ENCODE peak calls at places on chromosomes 16 and 17, in four cellular contexts. N is SK-N-SH, X is K562, K is HepG2. T is an unnamed sample.

GRCh38 chr16:17327671-17328335 is 143.0 kb downstream of the XYLT1 start:
- DNase-seq in N (no peak), X (no peak), K (no peak), T (no peak)

GRCh38 chr16:19808061-19808621 is 76.5 kb downstream of the GPRC5B start:
- DNase-seq in N (no peak), X (no peak), K (no peak), T (no peak)

GRCh38 chr17:45131616-45132301 is 556 bp downstream of the PLCD3 start:
- DNase-seq in N (peak; percentile 87), X (peak; percentile 66), K (no peak), T (no peak)

GRCh38 chr17:17681187-17681743 is at the start of gene RAI1:
- DNase-seq in N (peak; percentile 95), X (peak; percentile 84), K (peak; percentile 56), T (no peak)

GRCh38 chr17:14737984-14738651 is 437.2 kb downstream of the HS3ST3B1 start:
- DNase-seq in N (no peak), X (peak; percentile 9), K (peak; percentile 97), T (no peak)

GRCh38 chr16:27256861-27257260 is 11.7 kb downstream of the NSMCE1 start:
- DNase-seq in N (no peak), X (no peak), K (no peak), T (no peak)

GRCh38 chr16:86567701-86568571 is 1.3 kb downstream of the FOXC2 start:
- DNase-seq in N (no peak), X (no peak), K (no peak), T (no peak)

GRCh38 chr17:16283705-16284104 is 66.7 kb downstream of the PIGL start:
- DNase-seq in N (no peak), X (no peak), K (no peak), T (no peak)

GRCh38 chr17:17663160-17664072 is 17.8 kb upstream of the RAI1 start:
- DNase-seq in N (peak; percentile 92), X (peak; percentile 85), K (peak; percentile 82), T (peak; percentile 84)

GRCh38 chr16:726438-727290 is at the start of the genes CCDC78 and HAGHL:
- DNase-seq in N (peak; percentile 94), X (peak; percentile 88), K (no peak), T (no peak)

GRCh38 chr16:13896543-13897182 is 23.3 kb upstream of the ERCC4 start:
- DNase-seq in N (no peak), X (peak; percentile 36), K (peak; percentile 25), T (peak; percentile 36)

GRCh38 chr16:81136331-81137011 is 40.3 kb upstream of the GCSH start:
- DNase-seq in N (no peak), X (no peak), K (no peak), T (no peak)

GRCh38 chr16:81457326-81458133 is 12.9 kb downstream of the CMIP start:
- DNase-seq in N (no peak), X (peak; percentile 81), K (peak; percentile 89), T (peak; percentile 16)

GRCh38 chr16:4675864-4676786 is 17.2 kb upstream of the NUDT16L1 start:
- DNase-seq in N (no peak), X (peak; percentile 34), K (peak; percentile 35), T (no peak)

GRCh38 chr17:6494239-6494941 is 50.1 kb downstream of the PIMREG start:
- DNase-seq in N (no peak), X (no peak), K (no peak), T (no peak)

GRCh38 chr17:47286198-47286914 is 32.7 kb downstream of the ITGB3 start:
- DNase-seq in N (no peak), X (peak; percentile 51), K (no peak), T (no peak)

GRCh38 chr16:49491111-49491670 is 117.6 kb downstream of the C16orf78 start:
- DNase-seq in N (no peak), X (no peak), K (no peak), T (no peak)

GRCh38 chr17:32111141-32111771 is 31.0 kb upstream of the RHOT1 start:
- DNase-seq in N (peak; percentile 60), X (peak; percentile 87), K (peak; percentile 52), T (no peak)

GRCh38 chr16:4922721-4923342 is 14.1 kb downstream of the PPL start:
- DNase-seq in N (no peak), X (no peak), K (no peak), T (no peak)

GRCh38 chr16:11757671-11758545 is 15.3 kb upstream of the TXNDC11 start:
- DNase-seq in N (no peak), X (no peak), K (peak; percentile 32), T (no peak)

GRCh38 chr17:8753976-8754440 is 4.3 kb downstream of the SPDYE4 start:
- DNase-seq in N (no peak), X (no peak), K (peak; percentile 34), T (peak; percentile 31)

GRCh38 chr16:16782153-16782552 is 403.2 kb downstream of the NPIPA7 start:
- DNase-seq in N (no peak), X (peak; percentile 14), K (no peak), T (no peak)

GRCh38 chr16:57688487-57688986 is 6.1 kb upstream of the DRC7 start:
- DNase-seq in N (no peak), X (no peak), K (no peak), T (no peak)

GRCh38 chr16:57688987-57689771 is 5.4 kb upstream of the DRC7 start:
- DNase-seq in N (peak; percentile 30), X (peak; percentile 34), K (no peak), T (no peak)

GRCh38 chr16:57692636-57693035 is 2.0 kb upstream of the DRC7 start:
- DNase-seq in N (no peak), X (no peak), K (no peak), T (no peak)

GRCh38 chr16:57689772-57690558 is 4.6 kb upstream of the DRC7 start:
- DNase-seq in N (no peak), X (peak; percentile 98), K (no peak), T (no peak)

GRCh38 chr16:57690782-57691471 is 3.7 kb upstream of the DRC7 start:
- DNase-seq in N (no peak), X (peak; percentile 80), K (no peak), T (no peak)
- TF ChIP-seq ELF1 in N (no peak), X (no peak), K (no peak), T (no peak)

GRCh38 chr16:89100601-89101302 is 7.1 kb downstream of the ACSF3 start:
- DNase-seq in N (no peak), X (no peak), K (no peak), T (no peak)

GRCh38 chr16:89102035-89102776 is 8.6 kb downstream of the ACSF3 start:
- DNase-seq in N (no peak), X (no peak), K (no peak), T (no peak)

GRCh38 chr16:89098767-89099430 is 5.2 kb downstream of the ACSF3 start:
- DNase-seq in N (no peak), X (no peak), K (no peak), T (no peak)

GRCh38 chr16:89101303-89102034 is 7.8 kb downstream of the ACSF3 start:
- DNase-seq in N (no peak), X (no peak), K (no peak), T (no peak)

DNA sequence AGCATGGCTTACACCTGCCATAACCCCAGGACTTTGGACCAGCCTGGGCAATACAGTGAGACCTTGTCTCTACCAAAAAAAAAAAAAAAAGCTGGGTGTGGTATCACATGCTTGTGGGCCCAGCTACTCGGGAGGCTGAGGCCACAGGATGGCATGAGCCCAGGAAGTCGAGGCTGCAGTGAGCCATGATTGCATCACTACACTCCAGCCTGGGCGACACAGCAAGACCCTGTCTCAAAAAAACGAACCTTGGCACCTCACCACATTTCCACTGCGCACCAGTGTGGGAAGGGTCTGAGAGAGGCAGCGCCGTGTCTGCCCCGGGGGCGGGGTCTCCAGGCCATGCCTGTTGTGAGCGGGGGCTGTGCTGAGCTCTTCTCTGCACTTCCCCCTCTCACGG is 6.3 kb downstream of the ACSF3 start:
- DNase-seq in N (no peak), X (no peak), K (no peak), T (no peak)
- H3K9ac ChIP-seq in N (no peak overlapping the region), X (no peak overlapping the region), K (no peak overlapping the region), T (no peak overlapping the region)

GRCh38 chr16:57619606-57620315 is 8.7 kb upstream of the ADGRG1 start:
- DNase-seq in N (no peak), X (no peak), K (peak; percentile 46), T (no peak)
- TF ChIP-seq MAX in N (no peak), X (no peak), K (no peak), T (no peak)

DNA sequence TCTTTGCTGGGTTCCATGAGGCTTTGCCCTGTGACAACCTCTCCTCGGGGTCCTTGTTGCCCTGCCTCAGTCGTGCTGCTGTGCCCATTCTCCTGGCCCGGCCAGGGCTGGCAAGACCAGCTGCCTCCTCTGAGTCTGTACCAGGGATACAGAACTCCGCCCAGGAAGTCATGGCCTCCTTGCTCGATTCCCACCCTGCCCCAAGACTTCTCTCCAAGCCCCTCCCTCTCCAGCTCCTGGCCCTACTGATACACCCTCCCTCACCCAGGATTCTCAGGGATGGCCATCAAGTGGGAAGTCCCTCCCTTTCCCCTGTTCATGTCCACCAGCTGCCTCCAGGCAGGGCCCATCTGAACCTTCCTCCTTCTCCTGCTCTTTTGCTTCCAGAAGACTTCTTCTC is 11.2 kb upstream of the TMEM208 start:
- DNase-seq in N (no peak), X (no peak), K (no peak), T (no peak)
- TF ChIP-seq ELF1 in N (no peak), X (no peak), K (no peak), T (no peak)